ENCODE peak calls at places on chromosome 3, in four cellular contexts. A, R, W and D are unnamed samples.

GRCh38 chr3:42052132-42052866 is 38.9 kb upstream of the TRAK1 start:
- DNase-seq in W (no peak), A (no peak), R (no peak), D (no peak)

GRCh38 chr3:30671527-30672286 is 65.3 kb downstream of the TGFBR2 start:
- DNase-seq in R (no peak), W (no peak), A (no peak), D (no peak)

GRCh38 chr3:190718097-190718496 is 144.4 kb downstream of the GMNC start:
- DNase-seq in W (no peak), A (no peak), R (no peak), D (no peak)

GRCh38 chr3:171396048-171396447 is 64.2 kb downstream of the TNIK start:
- DNase-seq in R (no peak), A (no peak), W (no peak), D (no peak)

GRCh38 chr3:129602309-129602708 is 4.2 kb downstream of the PLXND1 start:
- DNase-seq in A (no peak), R (no peak), W (no peak), D (no peak)

GRCh38 chr3:29064085-29064484 is 216.8 kb upstream of the RBMS3 start:
- DNase-seq in A (no peak), R (no peak), W (no peak), D (no peak)

GRCh38 chr3:43036621-43037331 is 57.7 kb downstream of the GASK1A start:
- DNase-seq in A (no peak), R (no peak), W (no peak), D (no peak)

GRCh38 chr3:142028174-142028833 is 121.0 kb downstream of the TFDP2 start:
- DNase-seq in W (peak; percentile 38), R (peak; percentile 22), A (peak; percentile 34), D (no peak)

GRCh38 chr3:45170071-45170470 is 23.9 kb upstream of the CDCP1 start:
- DNase-seq in R (no peak), A (no peak), W (peak; percentile 48), D (peak; percentile 2)

GRCh38 chr3:112027839-112028238 is 6.7 kb upstream of the TMPRSS7 start:
- DNase-seq in A (no peak), W (no peak), R (no peak), D (no peak)

GRCh38 chr3:112894258-112894657 is 47.6 kb upstream of the CD200R1L start:
- DNase-seq in A (no peak), W (no peak), R (no peak), D (no peak)

GRCh38 chr3:33075996-33076395 is 20.9 kb downstream of the GLB1 start:
- DNase-seq in W (no peak), R (no peak), A (no peak), D (no peak)

GRCh38 chr3:137163958-137164357 is 206.2 kb downstream of the IL20RB start:
- DNase-seq in W (no peak), A (no peak), R (no peak), D (no peak)

DNA sequence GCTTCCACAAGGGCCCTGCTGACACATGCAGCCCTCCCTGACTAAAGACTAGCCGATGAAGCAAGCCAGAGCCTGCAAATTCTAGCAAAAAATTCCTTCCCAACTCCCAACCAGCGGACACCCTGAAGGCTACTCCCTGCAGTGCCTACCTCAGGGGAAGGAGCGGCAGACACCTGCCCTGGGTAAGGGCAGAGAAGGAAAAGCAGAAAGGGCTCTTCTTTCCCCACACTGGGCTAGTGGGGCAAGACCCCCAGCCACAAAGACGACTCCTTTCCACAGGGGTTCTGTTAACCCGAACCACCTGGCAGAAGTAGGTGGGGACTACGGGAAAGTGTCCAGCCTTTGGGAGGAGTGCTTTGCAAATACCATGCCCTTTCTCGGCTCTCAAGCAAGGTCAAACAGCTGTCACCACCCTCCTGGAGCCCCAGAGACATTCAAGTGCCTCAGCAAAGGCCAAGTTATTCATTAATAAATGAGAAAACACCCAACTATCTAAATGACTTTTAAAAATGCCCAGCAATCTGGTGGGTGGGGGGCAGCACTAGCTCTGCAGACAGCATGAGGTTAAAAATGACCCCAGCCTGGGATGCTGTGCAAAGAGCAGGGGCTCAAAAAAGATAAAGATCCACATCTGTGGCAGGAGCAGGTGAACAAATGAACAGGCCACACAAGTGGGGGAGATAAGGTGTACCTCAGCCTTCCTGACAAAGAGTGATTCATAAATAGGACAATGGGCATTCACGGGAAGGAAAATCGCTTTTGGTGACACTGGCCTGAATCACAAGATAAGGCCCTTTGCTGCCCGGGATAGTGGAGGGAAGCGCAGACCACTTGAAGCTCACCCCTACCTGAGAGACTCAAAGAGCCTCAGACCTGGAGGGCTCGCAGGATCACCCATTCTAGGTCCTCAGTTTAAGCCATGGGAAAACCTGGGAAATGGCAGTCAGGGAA is 33.0 kb downstream of the CCDC12 start:
- DNase-seq in A (no peak), W (no peak), R (no peak), D (no peak)
- H3K27ac ChIP-seq in A (peak overlapping the region; percentile 1), W (peak overlapping the region; percentile 77), R (no peak overlapping the region), D (no peak overlapping the region)

GRCh38 chr3:188146219-188146618 is 7.7 kb upstream of the LPP start:
- DNase-seq in R (no peak), A (no peak), W (no peak), D (no peak)
- H3K27ac ChIP-seq in R (no peak overlapping the region), A (no peak overlapping the region), W (no peak overlapping the region), D (no peak overlapping the region)

DNA sequence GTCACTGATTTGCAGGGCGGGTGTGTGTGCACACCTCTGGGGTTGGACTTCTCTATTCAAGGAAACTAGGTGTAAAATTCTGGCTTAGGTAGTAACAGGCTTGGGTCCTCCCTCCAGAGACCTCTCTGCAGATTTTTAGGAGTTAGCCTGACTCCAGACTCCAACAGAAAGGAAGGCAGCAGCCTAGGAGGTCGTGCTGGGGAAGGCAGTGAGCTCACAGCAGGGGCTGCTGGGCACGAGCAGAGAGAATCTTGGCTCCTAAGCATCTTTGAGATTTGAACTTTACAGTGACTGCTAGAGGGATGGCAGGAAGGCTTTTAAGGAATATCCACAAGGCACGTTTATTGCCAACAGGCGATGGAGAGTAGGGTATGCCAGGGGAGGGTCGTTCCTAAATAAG is 612.6 kb downstream of the FOXP1 start:
- DNase-seq in A (no peak), W (no peak), R (no peak), D (no peak)
- H3K27ac ChIP-seq in A (no peak overlapping the region), W (no peak overlapping the region), R (no peak overlapping the region), D (no peak overlapping the region)

DNA sequence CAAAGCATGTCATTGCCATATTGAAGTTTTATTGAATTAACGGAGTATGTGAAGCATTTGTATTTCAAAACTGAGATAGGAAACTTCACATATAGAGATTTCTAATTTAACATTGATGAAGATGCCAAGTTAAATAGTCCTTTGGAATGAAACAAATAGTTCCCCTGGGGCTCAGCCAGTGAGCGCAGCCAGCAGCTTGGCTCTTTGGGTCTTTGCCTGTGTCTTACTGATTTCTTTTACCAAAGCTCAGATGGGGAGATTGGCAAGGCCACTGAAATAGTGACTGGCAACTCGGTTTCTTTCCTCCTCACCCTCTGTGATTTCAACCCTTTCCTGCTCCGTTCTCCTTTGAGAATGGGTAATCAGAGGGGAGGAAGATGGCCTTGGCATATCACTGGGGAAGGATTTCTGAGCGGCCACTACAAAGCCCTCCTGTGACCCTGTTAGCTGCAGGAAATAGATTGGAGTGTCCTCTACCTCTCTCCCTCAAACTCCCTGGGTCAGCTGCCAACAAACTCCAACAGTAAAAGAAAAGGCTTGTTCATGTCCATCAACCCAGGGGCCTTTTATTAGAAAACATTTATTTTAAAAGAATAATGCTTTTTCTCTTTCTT is 337.1 kb upstream of the LRRFIP2 start:
- DNase-seq in W (peak; percentile 46), A (no peak), R (no peak), D (no peak)
- H3K27ac ChIP-seq in W (peak overlapping the region; percentile 87), A (peak overlapping the region; percentile 22), R (no peak overlapping the region), D (no peak overlapping the region)

DNA sequence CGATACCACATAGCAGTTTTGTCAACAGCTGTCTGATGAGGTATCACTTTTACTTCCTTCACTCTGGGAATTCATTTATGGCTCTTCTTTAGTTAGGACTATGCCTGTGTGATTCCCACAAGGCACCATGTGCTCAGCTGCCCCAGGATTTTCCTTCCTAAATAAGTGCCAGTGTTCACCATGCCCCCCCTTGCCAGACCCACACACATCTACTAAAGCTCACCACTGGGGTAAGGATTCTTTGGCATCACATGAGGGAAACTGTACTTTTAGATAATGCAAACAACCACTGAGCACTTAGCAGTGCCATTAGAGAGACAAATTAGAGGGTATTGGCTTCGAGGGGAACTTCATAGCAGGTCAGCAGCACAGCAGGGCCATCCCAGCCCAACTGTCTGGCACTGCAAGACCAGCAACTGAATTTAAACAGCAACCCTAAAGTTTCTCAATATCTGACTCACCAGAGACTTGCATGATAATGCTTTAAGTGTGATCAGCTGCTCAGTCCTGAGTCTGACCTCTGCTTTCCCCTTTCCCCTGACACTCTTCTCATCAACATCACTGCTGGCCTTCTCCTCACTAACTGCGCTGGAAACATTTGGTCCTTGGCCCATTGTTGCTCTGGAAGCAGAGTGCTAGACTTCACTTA is 114.3 kb downstream of the STAC start:
- DNase-seq in W (no peak), R (no peak), A (no peak), D (no peak)
- H3K27ac ChIP-seq in W (no peak overlapping the region), R (no peak overlapping the region), A (no peak overlapping the region), D (no peak overlapping the region)

GRCh38 chr3:149481491-149481890 is 7.0 kb downstream of the TM4SF4 start:
- DNase-seq in W (no peak), R (no peak), A (no peak), D (no peak)

GRCh38 chr3:149476135-149476684 is 1.7 kb downstream of the TM4SF4 start:
- DNase-seq in W (no peak), R (no peak), A (no peak), D (no peak)

GRCh38 chr3:149475451-149476060 is 1.1 kb downstream of the TM4SF4 start:
- DNase-seq in R (no peak), A (no peak), W (no peak), D (no peak)

GRCh38 chr3:149479621-149480325 is 5.3 kb downstream of the TM4SF4 start:
- DNase-seq in W (peak; percentile 34), A (no peak), R (no peak), D (no peak)

GRCh38 chr3:149480326-149481017 is 6.0 kb downstream of the TM4SF4 start:
- DNase-seq in R (peak; percentile 11), A (peak; percentile 77), W (peak; percentile 81), D (no peak)
- H3K27ac ChIP-seq in R (no peak overlapping the region), A (peak overlapping the region; percentile 72), W (peak overlapping the region; percentile 75), D (no peak overlapping the region)

DNA sequence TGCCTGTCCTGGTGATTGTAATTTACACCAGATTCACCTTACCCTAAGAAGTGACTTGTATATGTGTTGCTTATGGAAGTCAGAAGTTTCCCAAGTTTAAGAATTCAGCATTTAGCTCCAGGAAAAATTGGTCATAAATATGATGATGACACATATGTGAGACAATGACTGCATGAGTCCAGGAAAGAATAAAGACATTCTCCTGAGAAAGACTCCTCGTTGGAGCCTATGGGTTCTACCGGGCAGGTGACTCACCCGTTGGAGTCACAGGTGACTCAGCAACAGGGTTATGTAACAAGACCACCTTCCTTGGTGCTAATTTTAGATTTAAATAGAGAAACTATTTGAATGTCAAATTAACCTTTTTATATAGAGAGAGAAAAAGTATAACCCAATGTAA is 662.4 kb downstream of the FHIT start:
- DNase-seq in W (no peak), A (no peak), R (no peak), D (no peak)
- H3K27ac ChIP-seq in W (no peak overlapping the region), A (no peak overlapping the region), R (no peak overlapping the region), D (no peak overlapping the region)

GRCh38 chr3:10928396-10928960 is 64.1 kb upstream of the SLC6A1 start:
- DNase-seq in W (no peak), A (no peak), R (no peak), D (no peak)
- H3K27ac ChIP-seq in W (no peak overlapping the region), A (no peak overlapping the region), R (no peak overlapping the region), D (no peak overlapping the region)

DNA sequence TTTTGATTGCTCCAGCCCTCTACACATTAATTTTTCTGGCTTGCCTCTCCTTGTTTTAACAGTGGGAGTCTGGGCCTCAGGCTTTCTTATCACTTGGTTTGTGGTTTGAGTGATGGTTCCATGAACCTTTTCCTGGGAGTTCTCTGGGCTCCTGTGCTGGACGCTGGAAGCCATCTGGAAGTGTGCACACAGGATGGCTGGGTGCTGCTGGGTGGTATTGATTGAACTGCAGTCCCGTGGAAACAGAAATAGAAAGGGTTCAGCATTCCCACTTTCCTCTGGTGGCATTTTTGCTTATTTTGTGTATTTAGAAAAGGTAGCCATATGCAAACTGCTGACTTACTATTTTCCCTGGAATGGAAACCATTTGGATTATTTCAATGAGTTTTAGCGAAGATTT is 25.6 kb downstream of the MITF start:
- DNase-seq in W (no peak), R (no peak), A (peak; percentile 30), D (no peak)
- H3K27ac ChIP-seq in W (peak overlapping the region; percentile 37), R (no peak overlapping the region), A (peak overlapping the region; percentile 93), D (no peak overlapping the region)